ENCODE peak calls at places on chromosomes 2 and 18, in ten cellular contexts. X is HCT116; T is PC-9; P is adrenal gland; U is prostate gland; Y is right cardiac atrium; J is sigmoid colon; S is effector memory CD4-positive, alpha-beta T cell; V is A549; Q is tibial nerve. H is an unnamed sample.

GRCh38 chr2:69164379-69164778 is 151.4 kb downstream of the ANTXR1 start:
- DNase-seq in X (no peak), T (no peak), P (no peak), U (no peak), Y (no peak), J (no peak), S (no peak), V (no peak), Q (no peak), H (peak; percentile 96)

GRCh38 chr2:189350515-189351209 is 90.6 kb upstream of the WDR75 start:
- DNase-seq in X (no peak), T (no peak), P (no peak), U (no peak), Y (peak; percentile 36), J (peak; percentile 80), S (no peak), V (no peak), Q (peak; percentile 43), H (peak; percentile 97)

GRCh38 chr2:230230087-230230486 is 4.6 kb downstream of the SP140 start:
- DNase-seq in X (no peak), T (no peak), P (no peak), U (no peak), Y (no peak), J (no peak), S (no peak), V (no peak), Q (no peak), H (peak; percentile 94)

GRCh38 chr2:173397539-173397938 is 42.9 kb downstream of the CDCA7 start:
- DNase-seq in X (peak; percentile 15), T (no peak), P (no peak), U (no peak), Y (no peak), J (no peak), S (no peak), V (peak; percentile 19), Q (no peak), H (no peak)

GRCh38 chr2:231199219-231199618 is 788 bp downstream of the ARMC9 start:
- DNase-seq in X (no peak), T (no peak), P (peak; percentile 39), U (peak; percentile 33), Y (no peak), J (peak; percentile 69), S (no peak), V (no peak), Q (no peak), H (peak; percentile 73)

GRCh38 chr18:32956591-32957310 is 183.9 kb upstream of the KLHL14 start:
- DNase-seq in X (no peak), T (no peak), P (peak; percentile 53), U (no peak), Y (no peak), J (no peak), S (no peak), V (no peak), Q (no peak), H (peak; percentile 85)

GRCh38 chr18:68233043-68233442 is 481.9 kb downstream of the TMX3 start:
- DNase-seq in X (no peak), T (no peak), P (no peak), U (no peak), Y (no peak), J (no peak), S (no peak), V (no peak), Q (no peak), H (no peak)

GRCh38 chr2:168913495-168913894 is 12.4 kb downstream of the G6PC2 start:
- DNase-seq in X (no peak), T (no peak), P (no peak), U (no peak), Y (no peak), J (no peak), S (no peak), V (no peak), Q (no peak), H (no peak)

GRCh38 chr2:127423476-127423840 is 5.2 kb downstream of the PROC start:
- DNase-seq in X (no peak), T (peak; percentile 60), P (no peak), U (no peak), Y (peak; percentile 42), J (no peak), S (no peak), V (no peak), Q (no peak), H (no peak)

GRCh38 chr2:129504646-129505045 is 474.8 kb upstream of the RAB6C start:
- DNase-seq in X (no peak), T (no peak), P (no peak), U (no peak), Y (no peak), J (no peak), S (no peak), V (no peak), Q (no peak), H (no peak)

GRCh38 chr2:235674116-235674515 is 180.3 kb downstream of the AGAP1 start:
- DNase-seq in X (no peak), T (no peak), P (no peak), U (no peak), Y (no peak), J (peak; percentile 44), S (no peak), V (no peak), Q (no peak), H (no peak)
- H3K4me1 ChIP-seq in X (peaks cover 27% of the 10 kb centered on the region), T (peaks cover 70% of the 10 kb centered on the region), P (no peaks in the 10 kb centered on the region), U (no peaks in the 10 kb centered on the region), Y (peaks cover 4% of the 10 kb centered on the region), J (peaks cover 58% of the 10 kb centered on the region), S (no peaks in the 10 kb centered on the region), V (peaks cover 23% of the 10 kb centered on the region), Q (peaks cover 40% of the 10 kb centered on the region), H (peaks cover 5% of the 10 kb centered on the region)

GRCh38 chr2:8134105-8134903 is 547.6 kb upstream of the ID2 start:
- DNase-seq in X (no peak), T (no peak), P (peak; percentile 28), U (no peak), Y (no peak), J (no peak), S (no peak), V (no peak), Q (no peak), H (no peak)

GRCh38 chr2:8132889-8133288 is 549.0 kb upstream of the ID2 start:
- DNase-seq in X (no peak), T (no peak), P (no peak), U (no peak), Y (no peak), J (no peak), S (no peak), V (no peak), Q (no peak), H (no peak)

GRCh38 chr2:8137801-8138200 is 544.1 kb upstream of the ID2 start:
- DNase-seq in X (no peak), T (no peak), P (no peak), U (no peak), Y (no peak), J (no peak), S (no peak), V (no peak), Q (no peak), H (no peak)

GRCh38 chr2:8133331-8133730 is 548.5 kb upstream of the ID2 start:
- DNase-seq in X (no peak), T (no peak), P (no peak), U (no peak), Y (no peak), J (no peak), S (no peak), V (no peak), Q (no peak), H (no peak)

DNA sequence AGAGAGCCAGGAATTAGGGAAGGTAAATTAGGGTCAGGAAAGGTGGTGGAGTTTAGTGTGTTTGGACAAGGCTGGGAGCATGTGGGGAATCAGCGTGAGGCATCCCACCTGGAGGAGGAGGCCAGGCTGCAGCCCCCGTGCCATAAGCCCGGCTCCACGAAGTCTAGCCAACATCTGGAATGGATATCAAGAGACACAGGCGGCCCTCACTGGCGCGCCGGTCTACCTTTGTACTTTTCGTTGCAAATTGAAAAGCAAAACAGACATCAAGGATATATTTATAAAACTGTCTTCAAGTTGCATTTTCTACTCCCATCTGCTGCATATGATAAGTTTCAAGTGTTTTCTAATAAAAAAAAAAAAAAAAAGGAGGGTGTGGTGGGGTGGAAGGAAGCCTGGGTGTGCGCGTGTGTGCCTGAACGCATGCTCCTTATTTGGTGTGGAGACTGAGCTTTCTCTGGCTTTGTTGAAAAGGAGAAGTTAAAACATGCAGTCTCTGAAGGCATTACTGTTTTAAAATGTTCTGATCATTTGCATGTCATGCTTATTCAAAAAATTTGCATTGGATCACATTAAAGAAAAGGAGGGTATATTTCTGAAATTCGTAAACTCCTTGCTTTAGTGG is 546.7 kb upstream of the ID2 start:
- DNase-seq in X (no peak), T (no peak), P (no peak), U (no peak), Y (peak; percentile 70), J (no peak), S (no peak), V (no peak), Q (no peak), H (no peak)
- H3K27ac ChIP-seq in X (no peak overlapping the region), T (no peak overlapping the region), P (no peak overlapping the region), U (no peak overlapping the region), Y (peak overlapping the region; percentile 79), J (peak overlapping the region; percentile 57), S (no peak overlapping the region), V (no peak overlapping the region), Q (no peak overlapping the region), H (no peak overlapping the region)

GRCh38 chr2:60540054-60540453 is 13.4 kb downstream of the BCL11A start:
- DNase-seq in X (no peak), T (no peak), P (no peak), U (peak; percentile 46), Y (no peak), J (no peak), S (no peak), V (no peak), Q (no peak), H (no peak)

GRCh38 chr2:60535392-60536312 is 17.8 kb downstream of the BCL11A start:
- DNase-seq in X (no peak), T (no peak), P (no peak), U (no peak), Y (no peak), J (no peak), S (no peak), V (no peak), Q (no peak), H (no peak)

GRCh38 chr2:60536716-60537115 is 16.7 kb downstream of the BCL11A start:
- DNase-seq in X (no peak), T (no peak), P (no peak), U (peak; percentile 46), Y (peak; percentile 11), J (no peak), S (no peak), V (no peak), Q (no peak), H (no peak)

GRCh38 chr2:60539177-60539576 is 14.3 kb downstream of the BCL11A start:
- DNase-seq in X (no peak), T (no peak), P (no peak), U (no peak), Y (no peak), J (no peak), S (no peak), V (no peak), Q (no peak), H (no peak)

GRCh38 chr2:60538136-60538535 is 15.3 kb downstream of the BCL11A start:
- DNase-seq in X (no peak), T (no peak), P (no peak), U (no peak), Y (no peak), J (no peak), S (no peak), V (no peak), Q (no peak), H (no peak)
- H3K4me1 ChIP-seq in X (no peaks in the 10 kb centered on the region), T (no peaks in the 10 kb centered on the region), P (no peaks in the 10 kb centered on the region), U (peaks cover 6% of the 10 kb centered on the region), Y (no peaks in the 10 kb centered on the region), J (peaks cover 98% of the 10 kb centered on the region), S (no peaks in the 10 kb centered on the region), V (no peaks in the 10 kb centered on the region), Q (no peaks in the 10 kb centered on the region), H (no peaks in the 10 kb centered on the region)

GRCh38 chr2:29011650-29012060 is 30.6 kb downstream of the TOGARAM2 start:
- DNase-seq in X (no peak), T (no peak), P (no peak), U (no peak), Y (peak; percentile 92), J (no peak), S (peak; percentile 79), V (no peak), Q (no peak), H (no peak)
- H3K27ac ChIP-seq in X (no peak overlapping the region), T (no peak overlapping the region), P (no peak overlapping the region), U (peak overlapping the region; percentile 49), Y (peak overlapping the region; percentile 93), J (no peak overlapping the region), S (peak overlapping the region; percentile 83), V (no peak overlapping the region), Q (peak overlapping the region; percentile 50), H (no peak overlapping the region)